ENCODE peak calls at places on chromosomes 5 and 9, in nine cellular contexts. One of them, this sample, is unnamed.

GRCh38 chr5:176864755-176865154 is 34.4 kb downstream of the HK3 start:
- DNase-seq in stimulated activated CD8-positive, alpha-beta memory T cell treated with anti-CD3 and anti-CD28 coated beads, Interleukin-15, amount 100 ng/mL, for 24 hours: no peak
- DNase-seq in COR-L47: no peak
- DNase-seq in EL: no peak
- DNase-seq in nephron progenitor cell: no peak
- DNase-seq in CD8-positive, alpha-beta memory T cell: no peak
- DNase-seq in neuronal stem cell: no peak
- DNase-seq in cerebellar nuclear complex: no peak
- DNase-seq in fibroblast of mammary gland: no peak
- DNase-seq in this sample: no peak

GRCh38 chr9:121122450-121123032 is 47.8 kb downstream of the CNTRL start:
- DNase-seq in stimulated activated CD8-positive, alpha-beta memory T cell treated with anti-CD3 and anti-CD28 coated beads, Interleukin-15, amount 100 ng/mL, for 24 hours: no peak
- DNase-seq in COR-L47: no peak
- DNase-seq in EL: peak; percentile 3
- DNase-seq in nephron progenitor cell: no peak
- DNase-seq in CD8-positive, alpha-beta memory T cell: no peak
- DNase-seq in neuronal stem cell: no peak
- DNase-seq in cerebellar nuclear complex: no peak
- DNase-seq in fibroblast of mammary gland: peak; percentile 34
- DNase-seq in this sample: no peak

GRCh38 chr9:126893079-126893478 is 21.5 kb upstream of the RALGPS1 start:
- DNase-seq in stimulated activated CD8-positive, alpha-beta memory T cell treated with anti-CD3 and anti-CD28 coated beads, Interleukin-15, amount 100 ng/mL, for 24 hours: no peak
- DNase-seq in COR-L47: no peak
- DNase-seq in EL: no peak
- DNase-seq in nephron progenitor cell: no peak
- DNase-seq in CD8-positive, alpha-beta memory T cell: no peak
- DNase-seq in neuronal stem cell: no peak
- DNase-seq in cerebellar nuclear complex: no peak
- DNase-seq in fibroblast of mammary gland: no peak
- DNase-seq in this sample: no peak

GRCh38 chr5:14296533-14297331 is 153.6 kb downstream of the TRIO start:
- DNase-seq in stimulated activated CD8-positive, alpha-beta memory T cell treated with anti-CD3 and anti-CD28 coated beads, Interleukin-15, amount 100 ng/mL, for 24 hours: no peak
- DNase-seq in COR-L47: no peak
- DNase-seq in EL: no peak
- DNase-seq in nephron progenitor cell: no peak
- DNase-seq in CD8-positive, alpha-beta memory T cell: no peak
- DNase-seq in neuronal stem cell: no peak
- DNase-seq in cerebellar nuclear complex: peak; percentile 36
- DNase-seq in fibroblast of mammary gland: peak; percentile 31
- DNase-seq in this sample: peak; percentile 59

GRCh38 chr5:127830157-127830556 is 127.0 kb downstream of the CCDC192 start:
- DNase-seq in stimulated activated CD8-positive, alpha-beta memory T cell treated with anti-CD3 and anti-CD28 coated beads, Interleukin-15, amount 100 ng/mL, for 24 hours: no peak
- DNase-seq in COR-L47: no peak
- DNase-seq in EL: no peak
- DNase-seq in nephron progenitor cell: no peak
- DNase-seq in CD8-positive, alpha-beta memory T cell: no peak
- DNase-seq in neuronal stem cell: no peak
- DNase-seq in cerebellar nuclear complex: no peak
- DNase-seq in fibroblast of mammary gland: no peak
- DNase-seq in this sample: no peak

GRCh38 chr5:141313711-141314110 is 6.9 kb downstream of the TAF7 start:
- DNase-seq in stimulated activated CD8-positive, alpha-beta memory T cell treated with anti-CD3 and anti-CD28 coated beads, Interleukin-15, amount 100 ng/mL, for 24 hours: no peak
- DNase-seq in COR-L47: no peak
- DNase-seq in EL: no peak
- DNase-seq in nephron progenitor cell: no peak
- DNase-seq in CD8-positive, alpha-beta memory T cell: no peak
- DNase-seq in neuronal stem cell: no peak
- DNase-seq in cerebellar nuclear complex: no peak
- DNase-seq in fibroblast of mammary gland: no peak
- DNase-seq in this sample: no peak

GRCh38 chr5:75337366-75338021 is 474 bp downstream of the HMGCR start:
- DNase-seq in stimulated activated CD8-positive, alpha-beta memory T cell treated with anti-CD3 and anti-CD28 coated beads, Interleukin-15, amount 100 ng/mL, for 24 hours: peak; percentile 6
- DNase-seq in COR-L47: peak; percentile 24
- DNase-seq in EL: peak; percentile 27
- DNase-seq in nephron progenitor cell: no peak
- DNase-seq in CD8-positive, alpha-beta memory T cell: no peak
- DNase-seq in neuronal stem cell: no peak
- DNase-seq in cerebellar nuclear complex: no peak
- DNase-seq in fibroblast of mammary gland: peak; percentile 23
- DNase-seq in this sample: peak; percentile 13

GRCh38 chr5:71537681-71538080 is 49.5 kb upstream of the MCCC2 start:
- DNase-seq in stimulated activated CD8-positive, alpha-beta memory T cell treated with anti-CD3 and anti-CD28 coated beads, Interleukin-15, amount 100 ng/mL, for 24 hours: no peak
- DNase-seq in COR-L47: no peak
- DNase-seq in EL: no peak
- DNase-seq in nephron progenitor cell: no peak
- DNase-seq in CD8-positive, alpha-beta memory T cell: no peak
- DNase-seq in neuronal stem cell: no peak
- DNase-seq in cerebellar nuclear complex: no peak
- DNase-seq in fibroblast of mammary gland: no peak
- DNase-seq in this sample: peak; percentile 16

GRCh38 chr9:135905380-135906282 is 1.7 kb downstream of the CAMSAP1 start:
- DNase-seq in stimulated activated CD8-positive, alpha-beta memory T cell treated with anti-CD3 and anti-CD28 coated beads, Interleukin-15, amount 100 ng/mL, for 24 hours: no peak
- DNase-seq in COR-L47: no peak
- DNase-seq in EL: peak; percentile 43
- DNase-seq in nephron progenitor cell: no peak
- DNase-seq in CD8-positive, alpha-beta memory T cell: peak; percentile 22
- DNase-seq in neuronal stem cell: no peak
- DNase-seq in cerebellar nuclear complex: no peak
- DNase-seq in fibroblast of mammary gland: peak; percentile 63
- DNase-seq in this sample: no peak

GRCh38 chr5:81337803-81338202 is 36.4 kb downstream of the ZCCHC9 start:
- DNase-seq in stimulated activated CD8-positive, alpha-beta memory T cell treated with anti-CD3 and anti-CD28 coated beads, Interleukin-15, amount 100 ng/mL, for 24 hours: no peak
- DNase-seq in COR-L47: no peak
- DNase-seq in EL: no peak
- DNase-seq in nephron progenitor cell: no peak
- DNase-seq in CD8-positive, alpha-beta memory T cell: no peak
- DNase-seq in neuronal stem cell: no peak
- DNase-seq in cerebellar nuclear complex: no peak
- DNase-seq in fibroblast of mammary gland: no peak
- DNase-seq in this sample: no peak

GRCh38 chr9:99628843-99629242 is 192.8 kb upstream of the NR4A3 start:
- DNase-seq in stimulated activated CD8-positive, alpha-beta memory T cell treated with anti-CD3 and anti-CD28 coated beads, Interleukin-15, amount 100 ng/mL, for 24 hours: no peak
- DNase-seq in COR-L47: no peak
- DNase-seq in EL: no peak
- DNase-seq in nephron progenitor cell: no peak
- DNase-seq in CD8-positive, alpha-beta memory T cell: no peak
- DNase-seq in neuronal stem cell: no peak
- DNase-seq in cerebellar nuclear complex: no peak
- DNase-seq in fibroblast of mammary gland: no peak
- DNase-seq in this sample: no peak

GRCh38 chr5:181223729-181224389 is 778 bp downstream of the TRIM41 start:
- DNase-seq in stimulated activated CD8-positive, alpha-beta memory T cell treated with anti-CD3 and anti-CD28 coated beads, Interleukin-15, amount 100 ng/mL, for 24 hours: no peak
- DNase-seq in COR-L47: no peak
- DNase-seq in EL: peak; percentile 48
- DNase-seq in nephron progenitor cell: peak; percentile 87
- DNase-seq in CD8-positive, alpha-beta memory T cell: no peak
- DNase-seq in neuronal stem cell: peak; percentile 82
- DNase-seq in cerebellar nuclear complex: no peak
- DNase-seq in fibroblast of mammary gland: no peak
- DNase-seq in this sample: no peak

GRCh38 chr5:168327994-168328393 is 36.5 kb downstream of the WWC1 start:
- DNase-seq in stimulated activated CD8-positive, alpha-beta memory T cell treated with anti-CD3 and anti-CD28 coated beads, Interleukin-15, amount 100 ng/mL, for 24 hours: no peak
- DNase-seq in COR-L47: no peak
- DNase-seq in EL: peak; percentile 43
- DNase-seq in nephron progenitor cell: no peak
- DNase-seq in CD8-positive, alpha-beta memory T cell: no peak
- DNase-seq in neuronal stem cell: no peak
- DNase-seq in cerebellar nuclear complex: no peak
- DNase-seq in fibroblast of mammary gland: peak; percentile 72
- DNase-seq in this sample: peak; percentile 43

GRCh38 chr5:76372320-76373054 is 30.6 kb upstream of the IQGAP2 start:
- DNase-seq in stimulated activated CD8-positive, alpha-beta memory T cell treated with anti-CD3 and anti-CD28 coated beads, Interleukin-15, amount 100 ng/mL, for 24 hours: no peak
- DNase-seq in COR-L47: no peak
- DNase-seq in EL: peak; percentile 93
- DNase-seq in nephron progenitor cell: no peak
- DNase-seq in CD8-positive, alpha-beta memory T cell: no peak
- DNase-seq in neuronal stem cell: no peak
- DNase-seq in cerebellar nuclear complex: no peak
- DNase-seq in fibroblast of mammary gland: peak; percentile 91
- DNase-seq in this sample: peak; percentile 69

GRCh38 chr5:88729476-88730182 is 153.4 kb downstream of the MEF2C start:
- DNase-seq in stimulated activated CD8-positive, alpha-beta memory T cell treated with anti-CD3 and anti-CD28 coated beads, Interleukin-15, amount 100 ng/mL, for 24 hours: peak; percentile 6
- DNase-seq in COR-L47: peak; percentile 82
- DNase-seq in EL: peak; percentile 66
- DNase-seq in nephron progenitor cell: peak; percentile 60
- DNase-seq in CD8-positive, alpha-beta memory T cell: peak; percentile 40
- DNase-seq in neuronal stem cell: peak; percentile 80
- DNase-seq in cerebellar nuclear complex: no peak
- DNase-seq in fibroblast of mammary gland: peak; percentile 78
- DNase-seq in this sample: peak; percentile 61

This sample was measured in MG63.